ENCODE peak calls at places on chromosomes 5 and 9, in five cellular contexts. V, L, R, S and X are unnamed samples.

GRCh38 chr5:173466227-173466626 is 138.0 kb upstream of the STC2 start:
- DNase-seq in S (no peak), L (no peak), V (no peak), R (no peak), X (no peak)

GRCh38 chr9:116904165-116904564 is 217.1 kb downstream of the TRIM32 start:
- DNase-seq in S (no peak), R (no peak), V (no peak), L (no peak), X (no peak)

GRCh38 chr9:81844131-81844567 is 84.1 kb upstream of the SPATA31D4 start:
- DNase-seq in L (no peak), V (no peak), R (no peak), S (no peak), X (no peak)

GRCh38 chr5:85621668-85622067 is 996.1 kb upstream of the COX7C start:
- DNase-seq in R (no peak), L (no peak), V (no peak), S (no peak), X (no peak)

GRCh38 chr9:127130661-127131538 is 8.5 kb upstream of the ANGPTL2 start:
- DNase-seq in S (peak; percentile 87), V (no peak), R (peak; percentile 75), L (no peak), X (peak; percentile 88)

GRCh38 chr5:119583684-119584083 is 45.7 kb upstream of the FAM170A start:
- DNase-seq in S (peak; percentile 8), L (no peak), R (no peak), V (peak; percentile 14), X (no peak)

GRCh38 chr5:138258704-138259285 is 15.6 kb downstream of the GFRA3 start:
- DNase-seq in R (no peak), V (no peak), S (no peak), L (no peak), X (no peak)

GRCh38 chr9:70411141-70411929 is 3.1 kb downstream of the KLF9 start:
- DNase-seq in V (no peak), L (no peak), S (peak; percentile 25), R (peak; percentile 70), X (peak; percentile 69)

GRCh38 chr5:135703026-135703550 is 124.3 kb upstream of the CXCL14 start:
- DNase-seq in L (no peak), S (no peak), V (no peak), R (no peak), X (no peak)

DNA sequence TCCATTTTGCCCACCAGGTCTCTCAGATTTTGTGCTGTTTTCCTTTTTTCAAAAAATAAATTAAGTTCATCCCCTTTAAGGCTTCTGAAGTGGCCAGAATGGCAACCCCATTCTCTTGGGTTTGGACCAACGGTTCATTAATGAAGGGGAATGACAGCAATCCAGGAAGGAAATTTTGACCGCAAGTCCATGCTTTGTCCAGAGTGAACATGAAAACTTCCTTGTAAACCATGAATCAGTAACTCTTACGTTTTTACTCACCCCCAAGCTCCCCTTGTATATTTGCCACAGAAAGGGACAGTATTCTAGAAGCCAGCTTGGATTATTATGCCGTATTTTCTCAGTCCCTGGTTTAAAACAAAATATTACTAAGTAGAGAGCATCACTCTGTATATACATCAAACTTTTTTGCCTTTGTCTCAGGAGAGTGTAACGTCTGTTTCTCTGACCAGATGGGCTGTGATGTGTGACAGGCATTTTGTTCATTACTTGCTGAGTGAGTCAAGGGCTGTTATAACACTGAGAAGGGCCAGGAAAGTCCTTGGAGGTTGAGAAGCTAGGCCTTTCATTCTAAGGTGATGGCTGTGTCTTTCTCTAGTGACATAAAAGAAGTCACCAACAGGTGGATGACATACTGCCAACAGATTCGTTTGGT is 148.2 kb downstream of the SMARCA2 start:
- DNase-seq in L (no peak), R (no peak), S (no peak), V (no peak), X (no peak)
- TF ChIP-seq CTCF in L (no peak), R (no peak), S (no peak), V (no peak), X (no peak)

GRCh38 chr5:77267496-77267895 is 57.0 kb downstream of the PDE8B start:
- DNase-seq in R (no peak), V (no peak), S (no peak), L (no peak), X (no peak)

GRCh38 chr5:77272206-77272605 is 61.7 kb downstream of the PDE8B start:
- DNase-seq in L (no peak), V (no peak), S (no peak), R (no peak), X (peak; percentile 19)

GRCh38 chr5:77262685-77263084 is 52.2 kb downstream of the PDE8B start:
- DNase-seq in V (no peak), S (no peak), R (no peak), L (no peak), X (no peak)

DNA sequence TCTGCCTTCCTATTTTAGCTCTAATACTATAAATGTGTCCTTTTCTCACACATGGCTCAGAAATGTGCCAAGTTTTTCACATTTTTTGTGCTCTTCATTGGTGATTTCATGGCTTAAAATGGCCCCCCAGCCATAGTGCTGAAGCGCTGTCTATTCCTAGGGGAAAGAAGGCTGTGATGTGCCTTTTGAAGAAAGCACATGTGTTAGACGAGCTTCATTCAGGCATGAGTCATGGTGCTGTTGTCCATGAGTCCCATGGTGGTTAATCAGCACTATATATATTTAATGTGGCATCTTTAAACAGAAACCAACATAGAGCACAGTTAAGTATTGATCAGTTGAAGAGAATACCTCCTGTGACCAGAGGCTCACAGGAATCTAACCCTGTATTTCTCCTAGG is 55.8 kb downstream of the PDE8B start:
- DNase-seq in S (peak; percentile 28), R (no peak), L (no peak), V (no peak), X (no peak)
- TF ChIP-seq CTCF in S (no peak), R (no peak), L (no peak), V (no peak), X (no peak)

DNA sequence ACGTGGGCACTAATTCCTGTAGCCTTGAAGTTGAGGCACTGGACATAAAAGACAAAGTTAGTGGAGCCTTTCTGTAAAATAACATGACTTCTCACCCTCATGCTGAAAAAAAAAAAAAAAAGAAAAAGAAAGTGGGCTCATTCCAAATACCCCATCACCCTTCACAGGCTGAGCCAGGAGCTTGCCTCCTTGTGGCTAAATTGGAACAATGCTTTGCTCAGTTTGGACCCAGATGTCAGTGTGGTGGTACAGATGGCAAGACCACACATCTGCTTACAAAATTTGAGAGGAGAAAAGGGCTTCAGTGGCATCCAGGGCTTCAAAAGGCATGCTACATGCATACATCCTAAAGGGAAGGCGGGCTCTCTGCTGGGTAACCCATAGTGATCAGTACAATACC is 342.8 kb downstream of the EBF1 start:
- DNase-seq in S (no peak), L (no peak), R (no peak), V (no peak), X (no peak)
- TF ChIP-seq CTCF in S (no peak), L (no peak), R (no peak), V (no peak), X (peak; percentile 8)

DNA sequence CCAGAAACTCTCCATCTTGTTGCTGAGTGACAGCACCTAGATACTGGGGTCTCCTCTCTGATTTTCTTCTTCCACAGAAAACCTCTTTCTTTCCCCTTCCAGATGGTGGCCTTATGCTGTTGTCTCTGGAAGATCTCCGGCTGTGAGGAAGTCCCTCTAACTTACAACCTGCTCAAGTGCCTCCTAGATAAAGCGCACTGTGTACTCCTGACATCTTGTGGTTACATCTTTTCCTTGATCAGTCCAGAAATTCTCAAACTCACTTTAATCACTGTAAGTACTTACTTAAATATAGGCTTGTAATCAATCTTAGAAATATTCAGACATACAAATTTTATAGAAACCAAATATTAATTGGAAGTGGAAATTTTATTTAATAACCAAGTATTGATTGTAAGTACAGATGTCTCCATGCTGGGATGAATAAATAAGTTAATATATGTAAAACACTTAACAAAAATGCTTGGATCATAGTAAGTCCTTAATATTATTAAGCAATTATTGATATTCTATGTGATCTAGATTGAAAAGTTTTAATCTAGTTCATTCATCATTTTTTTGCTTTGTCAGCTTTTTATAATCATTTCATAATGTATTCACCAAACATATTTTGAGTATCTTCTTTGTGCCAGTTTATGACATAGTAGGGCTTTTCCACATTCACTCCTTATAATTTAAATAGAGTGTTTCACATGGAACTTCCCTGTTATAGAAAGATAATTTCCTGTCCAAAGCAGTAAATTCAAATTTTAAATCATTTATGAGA is 1381.4 kb upstream of the CDH6 start:
- DNase-seq in R (no peak), L (no peak), S (no peak), V (no peak), X (no peak)
- TF ChIP-seq CTCF in R (no peak), L (no peak), S (no peak), V (no peak), X (no peak)

DNA sequence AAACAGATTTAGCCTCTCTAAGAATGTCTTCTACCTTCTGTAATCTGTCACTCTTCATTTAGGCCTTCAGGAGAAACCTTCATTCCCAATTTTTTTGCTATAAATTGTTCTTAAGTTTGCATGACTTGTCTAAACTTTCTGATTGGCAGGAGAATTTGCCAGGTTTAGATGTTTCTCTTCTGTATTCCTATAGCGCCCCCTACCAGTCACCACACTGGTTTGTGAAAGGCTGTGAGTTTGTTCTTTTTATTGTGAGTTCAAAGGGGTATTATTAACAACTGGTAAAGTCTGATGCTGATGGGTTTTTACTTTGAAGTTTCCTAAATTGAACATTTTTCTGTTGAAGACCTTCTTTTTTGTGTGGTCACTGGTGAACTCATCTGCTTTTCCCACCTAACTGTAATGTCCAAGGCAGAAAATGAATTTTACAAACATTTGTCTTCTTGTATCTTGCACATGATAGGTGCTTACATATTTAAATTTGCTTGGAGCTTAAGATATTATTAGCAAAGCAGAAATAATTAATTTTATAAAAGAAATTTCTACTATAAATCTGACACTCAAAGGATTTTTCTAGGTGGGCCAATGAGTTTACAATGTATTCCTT is 18.4 kb upstream of the F2RL2 start:
- DNase-seq in L (no peak), V (peak; percentile 53), S (peak; percentile 60), R (peak; percentile 86), X (peak; percentile 38)
- TF ChIP-seq CTCF in L (peak; percentile 69), V (peak; percentile 69), S (peak; percentile 96), R (peak; percentile 58), X (peak; percentile 81)